ENCODE peak calls at places on chromosomes 7 and 10, in nine cellular contexts. One of them, this sample, is unnamed.

GRCh38 chr7:103075337-103075918 is 488 bp downstream of the ARMC10 start:
- DNase-seq in thoracic aorta: peak
- DNase-seq in nephron progenitor cell: no peak
- DNase-seq in RWPE1: peak
- DNase-seq in HFF-Myc: no peak
- DNase-seq in endothelial cell: peak
- DNase-seq in HFFc6: peak
- DNase-seq in neural progenitor cell: peak
- DNase-seq in astrocyte: peak
- DNase-seq in this sample: peak

GRCh38 chr7:840001-840600 is 7.8 kb downstream of the SUN1 start:
- DNase-seq in HFFc6: no peak
- DNase-seq in HFF-Myc: no peak
- DNase-seq in astrocyte: no peak
- DNase-seq in endothelial cell: no peak
- DNase-seq in neural progenitor cell: no peak
- DNase-seq in nephron progenitor cell: no peak
- DNase-seq in thoracic aorta: no peak
- DNase-seq in RWPE1: no peak
- DNase-seq in this sample: no peak

GRCh38 chr7:99943641-99944507 is 14.5 kb upstream of the GJC3 start:
- DNase-seq in thoracic aorta: no peak
- DNase-seq in HFF-Myc: no peak
- DNase-seq in astrocyte: no peak
- DNase-seq in endothelial cell: no peak
- DNase-seq in RWPE1: no peak
- DNase-seq in nephron progenitor cell: no peak
- DNase-seq in neural progenitor cell: no peak
- DNase-seq in HFFc6: no peak
- DNase-seq in this sample: no peak

GRCh38 chr10:71996598-71997371 is 32.6 kb downstream of the CHST3 start:
- DNase-seq in RWPE1: no peak
- DNase-seq in endothelial cell: no peak
- DNase-seq in HFFc6: no peak
- DNase-seq in HFF-Myc: no peak
- DNase-seq in astrocyte: no peak
- DNase-seq in neural progenitor cell: no peak
- DNase-seq in nephron progenitor cell: no peak
- DNase-seq in thoracic aorta: no peak
- DNase-seq in this sample: no peak

GRCh38 chr10:124230586-124231187 is 137.3 kb upstream of the CHST15 start:
- DNase-seq in HFFc6: no peak
- DNase-seq in RWPE1: no peak
- DNase-seq in endothelial cell: no peak
- DNase-seq in thoracic aorta: no peak
- DNase-seq in astrocyte: no peak
- DNase-seq in nephron progenitor cell: no peak
- DNase-seq in neural progenitor cell: no peak
- DNase-seq in HFF-Myc: no peak
- DNase-seq in this sample: no peak

GRCh38 chr7:156950381-156950858 is 908 bp downstream of the NOM1 start:
- DNase-seq in RWPE1: no peak
- DNase-seq in HFF-Myc: no peak
- DNase-seq in HFFc6: peak
- DNase-seq in nephron progenitor cell: no peak
- DNase-seq in endothelial cell: no peak
- DNase-seq in astrocyte: peak
- DNase-seq in neural progenitor cell: no peak
- DNase-seq in thoracic aorta: no peak
- DNase-seq in this sample: peak

GRCh38 chr7:113199841-113200240 is 81.5 kb upstream of the SMIM30 start:
- DNase-seq in nephron progenitor cell: no peak
- DNase-seq in endothelial cell: no peak
- DNase-seq in HFFc6: peak
- DNase-seq in astrocyte: peak
- DNase-seq in neural progenitor cell: no peak
- DNase-seq in RWPE1: no peak
- DNase-seq in thoracic aorta: no peak
- DNase-seq in HFF-Myc: peak
- DNase-seq in this sample: peak

GRCh38 chr10:104580321-104580720 is 60.8 kb upstream of the SORCS3 start:
- DNase-seq in astrocyte: peak
- DNase-seq in neural progenitor cell: no peak
- DNase-seq in endothelial cell: no peak
- DNase-seq in nephron progenitor cell: no peak
- DNase-seq in HFF-Myc: no peak
- DNase-seq in RWPE1: no peak
- DNase-seq in HFFc6: peak
- DNase-seq in thoracic aorta: no peak
- DNase-seq in this sample: peak

GRCh38 chr10:124736491-124737136 is 7.6 kb downstream of the FAM53B start:
- DNase-seq in neural progenitor cell: no peak
- DNase-seq in RWPE1: peak
- DNase-seq in thoracic aorta: no peak
- DNase-seq in astrocyte: peak
- DNase-seq in HFF-Myc: no peak
- DNase-seq in nephron progenitor cell: no peak
- DNase-seq in endothelial cell: no peak
- DNase-seq in HFFc6: no peak
- DNase-seq in this sample: peak

GRCh38 chr10:113073549-113074189 is 123.6 kb downstream of the TCF7L2 start:
- DNase-seq in RWPE1: peak
- DNase-seq in neural progenitor cell: peak
- DNase-seq in nephron progenitor cell: no peak
- DNase-seq in HFFc6: peak
- DNase-seq in thoracic aorta: peak
- DNase-seq in HFF-Myc: peak
- DNase-seq in endothelial cell: no peak
- DNase-seq in astrocyte: peak
- DNase-seq in this sample: peak

GRCh38 chr7:1014681-1015080 is 29.7 kb upstream of the GPR146 start:
- DNase-seq in neural progenitor cell: no peak
- DNase-seq in HFF-Myc: no peak
- DNase-seq in RWPE1: no peak
- DNase-seq in astrocyte: no peak
- DNase-seq in endothelial cell: no peak
- DNase-seq in nephron progenitor cell: no peak
- DNase-seq in HFFc6: no peak
- DNase-seq in thoracic aorta: no peak
- DNase-seq in this sample: no peak

GRCh38 chr7:50481867-50482266 is 31.7 kb upstream of the FIGNL1 start:
- DNase-seq in thoracic aorta: no peak
- DNase-seq in endothelial cell: no peak
- DNase-seq in neural progenitor cell: no peak
- DNase-seq in nephron progenitor cell: no peak
- DNase-seq in RWPE1: no peak
- DNase-seq in astrocyte: no peak
- DNase-seq in HFF-Myc: no peak
- DNase-seq in HFFc6: no peak
- DNase-seq in this sample: no peak
- TF ChIP-seq CTCF in thoracic aorta: no peak
- TF ChIP-seq CTCF in endothelial cell: no peak
- TF ChIP-seq CTCF in neural progenitor cell: peak
- TF ChIP-seq CTCF in nephron progenitor cell: no peak
- TF ChIP-seq CTCF in RWPE1: no peak
- TF ChIP-seq CTCF in astrocyte: no peak
- TF ChIP-seq CTCF in HFF-Myc: no peak
- TF ChIP-seq CTCF in HFFc6: no peak
- TF ChIP-seq CTCF in this sample: no peak

GRCh38 chr10:85492684-85493083 is 873.9 kb downstream of the GRID1 start:
- DNase-seq in nephron progenitor cell: no peak
- DNase-seq in astrocyte: no peak
- DNase-seq in HFFc6: no peak
- DNase-seq in neural progenitor cell: peak
- DNase-seq in RWPE1: no peak
- DNase-seq in endothelial cell: no peak
- DNase-seq in HFF-Myc: no peak
- DNase-seq in thoracic aorta: no peak
- DNase-seq in this sample: peak

GRCh38 chr10:85491652-85492051 is 874.9 kb downstream of the GRID1 start:
- DNase-seq in astrocyte: no peak
- DNase-seq in neural progenitor cell: no peak
- DNase-seq in nephron progenitor cell: no peak
- DNase-seq in HFFc6: no peak
- DNase-seq in endothelial cell: no peak
- DNase-seq in RWPE1: no peak
- DNase-seq in HFF-Myc: no peak
- DNase-seq in thoracic aorta: no peak
- DNase-seq in this sample: no peak

DNA sequence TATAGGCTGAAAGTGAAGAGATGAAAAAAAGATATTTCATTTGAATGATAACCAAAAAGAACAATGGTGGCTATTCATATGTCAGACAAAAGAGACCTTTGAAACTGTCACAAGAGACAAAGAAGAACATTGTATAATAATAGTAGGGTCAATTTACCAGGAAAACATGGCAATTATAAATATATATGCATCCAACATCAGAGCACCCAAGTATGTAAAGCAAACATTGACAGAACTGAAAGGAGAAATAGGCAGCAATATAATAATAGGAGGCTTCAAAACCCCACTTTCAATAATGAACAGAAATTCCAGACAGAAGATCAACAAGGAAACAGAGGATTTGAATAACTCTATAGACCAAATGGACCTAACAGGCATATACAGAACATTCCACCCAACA is 876.2 kb downstream of the GRID1 start:
- DNase-seq in neural progenitor cell: no peak
- DNase-seq in HFF-Myc: no peak
- DNase-seq in endothelial cell: no peak
- DNase-seq in HFFc6: no peak
- DNase-seq in thoracic aorta: no peak
- DNase-seq in RWPE1: no peak
- DNase-seq in astrocyte: no peak
- DNase-seq in nephron progenitor cell: no peak
- DNase-seq in this sample: no peak
- TF ChIP-seq CTCF in neural progenitor cell: no peak
- TF ChIP-seq CTCF in HFF-Myc: no peak
- TF ChIP-seq CTCF in endothelial cell: no peak
- TF ChIP-seq CTCF in HFFc6: no peak
- TF ChIP-seq CTCF in thoracic aorta: no peak
- TF ChIP-seq CTCF in RWPE1: no peak
- TF ChIP-seq CTCF in astrocyte: no peak
- TF ChIP-seq CTCF in nephron progenitor cell: no peak
- TF ChIP-seq CTCF in this sample: no peak

DNA sequence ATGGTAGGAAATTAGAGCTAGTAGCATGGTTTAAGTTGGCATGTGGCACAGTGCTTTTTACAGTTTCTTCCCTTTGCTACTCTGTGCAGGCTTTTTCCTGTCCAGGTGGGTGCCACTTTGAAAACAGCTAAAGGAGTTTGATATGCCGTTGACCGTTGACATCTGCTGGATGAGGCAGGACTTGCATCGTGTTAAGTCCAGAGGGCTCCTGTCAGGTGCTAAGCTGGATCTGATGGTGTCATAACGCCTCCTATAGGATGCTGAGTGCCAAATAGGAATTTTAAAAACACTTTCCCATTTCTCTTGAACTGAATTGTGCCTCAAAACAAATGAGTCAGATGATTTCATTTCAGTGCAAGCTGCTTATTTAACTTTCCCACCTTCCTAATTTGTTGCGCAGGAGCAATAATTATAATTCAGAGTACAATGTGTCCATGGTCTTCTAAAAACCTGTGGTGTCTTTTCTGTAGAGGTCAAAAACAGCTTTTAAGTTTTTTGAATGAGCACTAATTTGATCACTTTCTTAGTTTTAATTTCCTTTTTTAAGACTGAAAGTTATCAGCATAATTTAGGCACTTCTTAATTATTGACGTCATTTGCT is 178.3 kb downstream of the CDCA7L start:
- DNase-seq in neural progenitor cell: peak
- DNase-seq in HFFc6: peak
- DNase-seq in astrocyte: peak
- DNase-seq in nephron progenitor cell: peak
- DNase-seq in endothelial cell: peak
- DNase-seq in thoracic aorta: no peak
- DNase-seq in HFF-Myc: peak
- DNase-seq in RWPE1: peak
- DNase-seq in this sample: peak
- TF ChIP-seq CTCF in neural progenitor cell: peak
- TF ChIP-seq CTCF in HFFc6: peak
- TF ChIP-seq CTCF in astrocyte: peak
- TF ChIP-seq CTCF in nephron progenitor cell: peak
- TF ChIP-seq CTCF in endothelial cell: peak
- TF ChIP-seq CTCF in thoracic aorta: no peak
- TF ChIP-seq CTCF in HFF-Myc: peak
- TF ChIP-seq CTCF in RWPE1: peak
- TF ChIP-seq CTCF in this sample: peak

DNA sequence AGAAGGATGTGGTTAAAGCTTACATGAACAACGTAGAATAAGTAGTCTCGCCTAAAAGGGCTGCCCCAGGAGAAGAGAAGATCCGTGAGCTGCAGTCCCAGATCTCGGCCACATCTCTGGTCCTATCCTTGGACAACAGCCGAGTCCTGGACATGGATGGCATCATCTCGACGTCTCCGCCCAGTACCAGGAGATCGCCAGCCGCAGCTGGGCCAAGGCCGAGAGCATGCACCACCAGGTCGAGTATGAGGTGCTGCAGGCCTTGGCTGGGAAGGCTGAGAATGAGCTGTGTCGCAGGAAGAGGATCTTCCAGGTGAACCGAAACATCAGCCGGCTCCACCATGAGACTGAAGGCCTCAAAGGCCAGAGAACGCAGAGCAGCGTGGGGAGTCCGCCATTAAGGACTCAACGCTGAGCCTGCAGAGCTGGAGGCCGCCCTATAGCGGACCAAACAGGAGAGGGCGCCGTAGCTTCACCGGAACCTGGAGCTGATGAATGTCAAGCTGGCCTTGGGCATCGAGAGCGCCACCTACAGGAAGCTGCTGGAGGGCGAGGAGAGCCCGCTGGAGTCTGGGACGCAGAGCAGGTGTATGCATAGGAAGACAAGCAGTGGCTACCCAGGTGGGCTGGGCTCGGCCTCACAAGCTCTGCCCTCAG is 22.2 kb downstream of the LIPK start:
- DNase-seq in endothelial cell: peak
- DNase-seq in nephron progenitor cell: peak
- DNase-seq in RWPE1: no peak
- DNase-seq in astrocyte: no peak
- DNase-seq in HFF-Myc: no peak
- DNase-seq in thoracic aorta: no peak
- DNase-seq in neural progenitor cell: peak
- DNase-seq in HFFc6: no peak
- DNase-seq in this sample: peak
- TF ChIP-seq CTCF in endothelial cell: peak
- TF ChIP-seq CTCF in nephron progenitor cell: peak
- TF ChIP-seq CTCF in RWPE1: no peak
- TF ChIP-seq CTCF in astrocyte: no peak
- TF ChIP-seq CTCF in HFF-Myc: peak
- TF ChIP-seq CTCF in thoracic aorta: no peak
- TF ChIP-seq CTCF in neural progenitor cell: peak
- TF ChIP-seq CTCF in HFFc6: peak
- TF ChIP-seq CTCF in this sample: peak

GRCh38 chr7:149662591-149663095 is 110.7 kb downstream of the ZNF467 start:
- DNase-seq in astrocyte: no peak
- DNase-seq in nephron progenitor cell: peak
- DNase-seq in thoracic aorta: peak
- DNase-seq in RWPE1: no peak
- DNase-seq in endothelial cell: peak
- DNase-seq in HFF-Myc: peak
- DNase-seq in neural progenitor cell: peak
- DNase-seq in HFFc6: peak
- DNase-seq in this sample: peak
- TF ChIP-seq CTCF in astrocyte: no peak
- TF ChIP-seq CTCF in nephron progenitor cell: peak
- TF ChIP-seq CTCF in thoracic aorta: peak
- TF ChIP-seq CTCF in RWPE1: no peak
- TF ChIP-seq CTCF in endothelial cell: peak
- TF ChIP-seq CTCF in HFF-Myc: peak
- TF ChIP-seq CTCF in neural progenitor cell: peak
- TF ChIP-seq CTCF in HFFc6: peak
- TF ChIP-seq CTCF in this sample: peak